ENCODE peak calls at places on chromosomes 11 and 22, in nine cellular contexts. S is fibroblast of mammary gland, G is Peyer's patch, B is AG10803, Z is AG04450, J is A549, A is endodermal cell, M is cardiac muscle cell, P is GM12865. L is an unnamed sample.

GRCh38 chr11:91981995-91982394 is 242.6 kb upstream of the FAT3 start:
- DNase-seq in P (no peak), A (no peak), G (peak; percentile 50), Z (peak; percentile 41), S (peak; percentile 99), J (peak; percentile 80), M (peak; percentile 93), B (peak; percentile 98), L (peak; percentile 72)

GRCh38 chr11:69674267-69674885 is 777 bp downstream of the LTO1 start:
- DNase-seq in A (no peak), J (no peak), S (peak; percentile 92), P (peak; percentile 16), B (peak; percentile 76), G (peak; percentile 53), M (peak; percentile 76), Z (peak; percentile 59), L (peak; percentile 80)

GRCh38 chr11:107928046-107928766 is at the start of gene RAB39A:
- DNase-seq in P (peak; percentile 99), M (peak; percentile 95), J (peak; percentile 96), S (peak; percentile 85), A (peak; percentile 100), G (peak; percentile 95), B (peak; percentile 80), Z (peak; percentile 51), L (peak; percentile 76)

GRCh38 chr22:35437038-35437437 is 37.1 kb downstream of the MCM5 start:
- DNase-seq in J (peak; percentile 72), Z (no peak), S (no peak), G (no peak), A (peak; percentile 90), M (no peak), B (no peak), P (peak; percentile 50), L (no peak)

GRCh38 chr11:113730887-113731726 is 25.0 kb upstream of the TMPRSS5 start:
- DNase-seq in G (peak; percentile 57), Z (peak; percentile 23), S (peak; percentile 66), J (peak; percentile 49), M (peak; percentile 78), B (peak; percentile 65), P (peak; percentile 21), A (peak; percentile 81), L (peak; percentile 67)

GRCh38 chr22:29095459-29095858 is 22.6 kb downstream of the KREMEN1 start:
- DNase-seq in P (no peak), S (no peak), J (no peak), A (no peak), M (no peak), Z (no peak), G (no peak), B (no peak), L (no peak)

GRCh38 chr22:17436981-17437410 is 67.7 kb downstream of the CECR2 start:
- DNase-seq in B (no peak), S (no peak), A (peak; percentile 82), M (no peak), Z (no peak), P (no peak), G (no peak), J (no peak), L (no peak)

GRCh38 chr11:12846766-12847615 is 162.1 kb upstream of the RASSF10 start:
- DNase-seq in B (no peak), P (no peak), G (no peak), Z (no peak), A (no peak), J (no peak), S (no peak), M (no peak), L (no peak)

GRCh38 chr22:19879996-19880785 is 25.5 kb upstream of the GNB1L start:
- DNase-seq in G (peak; percentile 42), S (no peak), P (no peak), J (no peak), Z (no peak), B (no peak), A (peak; percentile 67), M (no peak), L (no peak)

GRCh38 chr11:561148-562003 is 606 bp downstream of the RASSF7 start:
- DNase-seq in J (peak; percentile 81), Z (no peak), P (no peak), G (peak; percentile 88), A (peak; percentile 75), M (no peak), B (peak; percentile 39), S (no peak), L (peak; percentile 57)

GRCh38 chr11:36352919-36353318 is 56.8 kb downstream of the PRR5L start:
- DNase-seq in B (no peak), Z (no peak), M (no peak), S (no peak), J (no peak), A (no peak), G (peak; percentile 61), P (no peak), L (no peak)

GRCh38 chr22:19571995-19572394 is 47.8 kb upstream of the CLDN5 start:
- DNase-seq in G (no peak), Z (no peak), M (peak; percentile 5), S (no peak), J (no peak), P (no peak), B (no peak), A (no peak), L (peak; percentile 77)

GRCh38 chr11:112249871-112250590 is 10.6 kb downstream of the PLET1 start:
- DNase-seq in J (no peak), M (peak; percentile 66), G (no peak), Z (no peak), S (no peak), A (no peak), B (peak; percentile 39), P (no peak), L (no peak)

GRCh38 chr11:32402836-32403235 is 32.5 kb downstream of the WT1 start:
- DNase-seq in S (no peak), A (no peak), P (no peak), B (no peak), J (no peak), G (no peak), Z (no peak), M (no peak), L (no peak)

GRCh38 chr11:96021901-96022650 is 98.2 kb upstream of the MTMR2 start:
- DNase-seq in A (no peak), Z (no peak), B (no peak), M (no peak), J (no peak), G (no peak), S (no peak), P (no peak), L (no peak)

GRCh38 chr11:46845440-46845739 is 690 bp downstream of the CKAP5 start:
- DNase-seq in A (peak; percentile 88), Z (no peak), G (no peak), B (peak; percentile 18), J (no peak), M (peak; percentile 16), P (no peak), S (peak; percentile 6), L (peak; percentile 54)

GRCh38 chr11:45250035-45250693 is 36.0 kb downstream of the SYT13 start:
- DNase-seq in B (no peak), J (no peak), A (no peak), G (no peak), Z (no peak), P (peak; percentile 40), M (no peak), S (no peak), L (no peak)

GRCh38 chr22:17243524-17243923 is 24.3 kb upstream of the ADA2 start:
- DNase-seq in J (peak; percentile 9), G (peak; percentile 61), B (no peak), Z (no peak), S (peak; percentile 12), P (peak; percentile 92), A (no peak), M (no peak), L (peak; percentile 19)

GRCh38 chr22:33210129-33210784 is 152.1 kb upstream of the SYN3 start:
- DNase-seq in J (peak; percentile 41), G (peak; percentile 56), B (peak; percentile 40), Z (no peak), P (peak; percentile 74), A (peak; percentile 85), M (peak; percentile 48), S (peak; percentile 49), L (peak; percentile 32)
- TF ChIP-seq CTCF in J (peak; percentile 52), G (peak; percentile 14), B (peak; percentile 66), Z (peak; percentile 56), P (peak; percentile 69), A (peak; percentile 85), M (peak; percentile 62), S (peak; percentile 66), L (peak; percentile 73)

GRCh38 chr11:125496465-125496817 is 376 bp upstream of the FEZ1 start:
- DNase-seq in A (peak; percentile 53), B (no peak), G (no peak), S (no peak), J (no peak), P (no peak), Z (no peak), M (no peak), L (no peak)

GRCh38 chr11:125494987-125495725 is 909 bp downstream of the FEZ1 start:
- DNase-seq in B (peak; percentile 39), Z (no peak), A (peak; percentile 78), M (peak; percentile 50), S (peak; percentile 33), P (peak; percentile 40), G (no peak), J (no peak), L (peak; percentile 69)

GRCh38 chr11:125498521-125498920 is 2.5 kb upstream of the FEZ1 start:
- DNase-seq in G (no peak), M (no peak), B (no peak), P (no peak), A (no peak), J (no peak), Z (no peak), S (no peak), L (no peak)

GRCh38 chr11:125494601-125494986 is 1.5 kb downstream of the FEZ1 start:
- DNase-seq in G (no peak), A (no peak), B (no peak), M (peak; percentile 13), J (no peak), P (peak; percentile 9), Z (no peak), S (no peak), L (no peak)

DNA sequence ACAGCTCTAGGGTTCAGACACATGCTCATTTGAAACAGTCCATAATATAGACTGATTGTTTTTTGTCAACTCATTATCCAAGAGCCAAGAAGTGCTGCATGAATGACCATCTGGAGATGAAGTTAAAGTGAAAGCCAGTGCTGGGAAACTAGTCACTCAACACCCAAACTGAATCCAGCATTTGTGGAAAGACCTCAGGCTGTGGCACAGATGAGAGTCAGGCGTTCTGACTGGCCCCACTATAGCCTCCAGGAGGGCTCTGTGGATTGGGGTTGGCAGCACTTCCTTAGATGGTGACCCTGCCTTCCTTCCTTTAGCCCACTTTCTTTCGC is 2.1 kb downstream of the FEZ1 start:
- DNase-seq in S (no peak), Z (no peak), A (no peak), B (no peak), M (no peak), P (no peak), J (no peak), G (no peak), L (no peak)
- H3K4me3 ChIP-seq in S (no peak overlapping the region), Z (peak overlapping the region; percentile 77), A (peak overlapping the region; percentile 79), B (peak overlapping the region; percentile 9), M (no peak overlapping the region), P (peak overlapping the region; percentile 78), J (no peak overlapping the region), G (no peak overlapping the region), L (no peak overlapping the region)

GRCh38 chr11:43268786-43269185 is 43.0 kb upstream of the API5 start:
- DNase-seq in S (no peak), J (no peak), Z (no peak), G (no peak), M (no peak), P (no peak), B (no peak), A (no peak), L (no peak)
- TF ChIP-seq CTCF in S (no peak), J (no peak), Z (no peak), G (no peak), M (no peak), P (no peak), B (no peak), A (peak; percentile 46), L (no peak)

GRCh38 chr22:38412435-38413084 is 42.4 kb downstream of the KCNJ4 start:
- DNase-seq in Z (no peak), B (no peak), M (no peak), A (peak; percentile 80), P (no peak), J (no peak), S (no peak), G (peak; percentile 57), L (no peak)
- H3K4me3 ChIP-seq in Z (no peak overlapping the region), B (no peak overlapping the region), M (no peak overlapping the region), A (no peak overlapping the region), P (no peak overlapping the region), J (peak overlapping the region; percentile 37), S (peak overlapping the region; percentile 6), G (peak overlapping the region; percentile 41), L (no peak overlapping the region)

L was measured in bronchial epithelial cell.